ENCODE peak calls at places on chromosomes 13 and 19, in five cellular contexts. Q is HL-60, A is kidney epithelial cell, T is tibial artery, V is keratinocyte. I is an unnamed sample.

GRCh38 chr19:4802711-4803110 is 11.2 kb downstream of the FEM1A start:
- DNase-seq in Q (no peak), A (no peak), T (no peak), V (no peak), I (no peak)

GRCh38 chr13:42396501-42396900 is 124.5 kb downstream of the AKAP11 start:
- DNase-seq in Q (no peak), A (no peak), T (no peak), V (no peak), I (no peak)

GRCh38 chr19:29308977-29309520 is 96.1 kb upstream of the UQCRFS1 start:
- DNase-seq in Q (no peak), A (no peak), T (no peak), V (no peak), I (no peak)

GRCh38 chr19:38514812-38515633 is 81.5 kb downstream of the RYR1 start:
- DNase-seq in Q (peak), A (peak), T (peak), V (peak), I (no peak)

GRCh38 chr13:93794197-93794885 is 567.7 kb downstream of the GPC6 start:
- DNase-seq in Q (no peak), A (no peak), T (no peak), V (no peak), I (no peak)

GRCh38 chr13:40069173-40070044 is 413.9 kb downstream of the COG6 start:
- DNase-seq in Q (peak), A (no peak), T (peak), V (no peak), I (no peak)

GRCh38 chr13:82358284-82358683 is 1524.0 kb downstream of the SLITRK1 start:
- DNase-seq in Q (no peak), A (no peak), T (no peak), V (no peak), I (no peak)

GRCh38 chr13:80571346-80572307 is 230.7 kb upstream of the SPRY2 start:
- DNase-seq in Q (no peak), A (no peak), T (no peak), V (no peak), I (no peak)

GRCh38 chr13:41588899-41589298 is 131.5 kb downstream of the RGCC start:
- DNase-seq in Q (no peak), A (peak), T (no peak), V (peak), I (peak)

GRCh38 chr19:48543121-48543710 is 8.8 kb upstream of the SULT2B1 start:
- DNase-seq in Q (no peak), A (no peak), T (no peak), V (peak), I (no peak)

GRCh38 chr13:75873499-75873898 is 237.4 kb downstream of the LMO7 start:
- DNase-seq in Q (no peak), A (no peak), T (no peak), V (no peak), I (no peak)

GRCh38 chr19:3665681-3666544 is 34.4 kb downstream of the PIP5K1C start:
- DNase-seq in Q (peak), A (no peak), T (peak), V (no peak), I (no peak)

GRCh38 chr13:106503272-106503671 is 32.2 kb downstream of the EFNB2 start:
- DNase-seq in Q (no peak), A (no peak), T (no peak), V (no peak), I (no peak)

GRCh38 chr13:49314344-49314882 is 66.7 kb downstream of the CDADC1 start:
- DNase-seq in Q (no peak), A (no peak), T (no peak), V (no peak), I (peak)

GRCh38 chr19:18541258-18541991 is 1.9 kb downstream of the FKBP8 start:
- DNase-seq in Q (no peak), A (no peak), T (no peak), V (no peak), I (no peak)

GRCh38 chr13:48334534-48335127 is 31.1 kb downstream of the RB1 start:
- DNase-seq in Q (no peak), A (no peak), T (no peak), V (peak), I (peak)

GRCh38 chr19:33245948-33246728 is 20.5 kb upstream of the SLC7A10 start:
- DNase-seq in Q (peak), A (no peak), T (no peak), V (no peak), I (no peak)

GRCh38 chr19:46704379-46705076 is 12.4 kb downstream of the PRKD2 start:
- DNase-seq in Q (peak), A (no peak), T (peak), V (no peak), I (no peak)

GRCh38 chr13:105990256-105990958 is 545.1 kb downstream of the EFNB2 start:
- DNase-seq in Q (no peak), A (no peak), T (no peak), V (no peak), I (no peak)

DNA sequence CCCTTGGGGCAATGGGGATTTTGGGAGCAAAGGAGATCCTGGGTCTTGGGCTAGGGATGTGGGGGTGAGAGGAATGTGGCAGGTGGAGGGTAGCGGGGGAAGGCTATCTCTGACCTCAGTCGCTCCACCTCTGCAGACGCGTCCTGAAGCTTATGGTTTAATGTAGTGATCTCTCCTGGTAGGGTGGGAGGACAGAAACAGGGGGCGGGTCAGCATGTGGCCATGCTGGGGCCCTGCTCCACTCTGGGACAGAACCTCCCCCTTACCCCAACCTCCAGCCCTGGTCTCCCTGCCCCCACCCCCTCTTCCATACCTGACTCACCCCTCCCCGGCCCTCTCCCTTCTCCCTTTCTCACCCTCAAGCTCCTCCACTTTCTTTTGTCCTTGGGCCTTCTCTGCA is 1.4 kb downstream of the BST2 start:
- DNase-seq in Q (no peak), A (no peak), T (no peak), V (no peak), I (no peak)
- H3K4me3 ChIP-seq in Q (peak), A (no peak), T (no peak), V (no peak), I (no peak)

GRCh38 chr19:34555447-34555846 is 73.9 kb downstream of the WTIP start:
- DNase-seq in Q (peak), A (no peak), T (no peak), V (no peak), I (no peak)
- TF ChIP-seq CTCF in Q (peak), A (peak), T (peak), V (peak), I (no peak)

DNA sequence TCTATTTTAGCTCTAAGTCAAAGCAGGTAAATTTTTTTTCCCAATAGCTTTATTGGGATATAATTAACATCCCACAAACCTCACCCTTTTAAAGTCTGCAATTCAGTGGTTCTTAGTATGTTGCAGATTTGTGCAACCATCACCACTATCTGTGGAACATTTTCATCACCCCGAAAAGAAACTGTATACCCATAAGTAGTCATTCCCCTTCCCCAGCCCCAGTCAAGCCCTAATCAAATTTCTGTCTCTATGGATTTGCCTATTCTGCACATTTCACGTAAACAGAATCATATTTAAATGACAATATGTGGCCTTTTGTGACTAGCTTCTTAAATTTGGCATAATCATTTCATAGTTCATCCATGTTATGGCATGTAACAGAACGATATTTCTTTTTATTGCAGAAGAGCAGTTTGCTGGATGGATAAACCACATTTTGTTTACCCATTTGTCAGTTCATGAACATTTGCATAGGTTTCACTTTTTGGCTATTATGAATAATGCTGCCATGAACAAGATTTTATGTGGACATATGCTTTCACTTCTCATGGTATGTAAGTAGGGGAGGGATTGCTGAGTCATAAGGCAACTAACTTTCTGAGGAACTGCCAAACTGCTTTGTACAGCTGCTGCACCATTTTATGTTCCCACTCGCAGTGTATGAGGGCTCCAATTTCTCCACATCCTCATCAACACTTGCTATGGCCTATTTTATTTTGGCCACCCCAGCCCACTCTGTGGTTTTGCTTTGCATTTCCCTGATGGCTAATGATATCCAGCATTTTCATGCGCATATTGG is 10.9 kb downstream of the SLC46A3 start:
- DNase-seq in Q (peak), A (no peak), T (no peak), V (no peak), I (peak)
- H3K4me3 ChIP-seq in Q (no peak), A (no peak), T (no peak), V (no peak), I (no peak)

GRCh38 chr19:42343344-42344110 is 18.1 kb downstream of the MEGF8 start:
- DNase-seq in Q (no peak), A (no peak), T (no peak), V (no peak), I (no peak)
- TF ChIP-seq CTCF in Q (no peak), A (peak), T (no peak), V (no peak), I (peak)

GRCh38 chr13:99983401-99984133 is 2.0 kb downstream of the ZIC2 start:
- DNase-seq in Q (no peak), A (no peak), T (no peak), V (no peak), I (no peak)
- H3K4me3 ChIP-seq in Q (no peak), A (no peak), T (no peak), V (no peak), I (peak)

GRCh38 chr13:26061947-26062346 is 10.1 kb upstream of the SHISA2 start:
- DNase-seq in Q (no peak), A (peak), T (no peak), V (no peak), I (peak)
- TF ChIP-seq CTCF in Q (no peak), A (no peak), T (no peak), V (no peak), I (no peak)